ENCODE peak calls at places on chromosomes 1 and 21, in four cellular contexts. A, D, B and L are unnamed samples.

GRCh38 chr1:109790735-109791494 is 27.2 kb upstream of the EPS8L3 start:
- DNase-seq in A (peak; percentile 64), B (peak; percentile 85), D (peak; percentile 70), L (peak; percentile 71)

GRCh38 chr1:66752000-66752592 is at the start of gene DYNLT5:
- DNase-seq in B (peak; percentile 17), A (no peak), D (peak; percentile 69), L (no peak)

GRCh38 chr1:42713293-42713692 is 26.7 kb downstream of the CLDN19 start:
- DNase-seq in D (no peak), B (no peak), A (no peak), L (no peak)

GRCh38 chr1:8217011-8217711 is 100.8 kb upstream of the SLC45A1 start:
- DNase-seq in B (peak; percentile 41), D (peak; percentile 63), A (no peak), L (no peak)

GRCh38 chr1:37691497-37692077 is 729 bp upstream of the CDCA8 start:
- DNase-seq in A (no peak), B (no peak), D (peak; percentile 61), L (peak; percentile 59)

GRCh38 chr1:7703321-7704213 is 67.5 kb upstream of the VAMP3 start:
- DNase-seq in A (peak; percentile 43), D (no peak), B (no peak), L (no peak)

GRCh38 chr21:36111238-36111637 is 23.6 kb upstream of the CBR3 start:
- DNase-seq in B (no peak), A (no peak), D (no peak), L (peak; percentile 20)

GRCh38 chr1:43366179-43366578 is 1.6 kb downstream of the ELOVL1 start:
- DNase-seq in B (no peak), D (no peak), A (no peak), L (peak; percentile 69)

GRCh38 chr21:22575165-22575584 is 1577.0 kb downstream of the NCAM2 start:
- DNase-seq in D (peak; percentile 59), A (no peak), B (no peak), L (no peak)

GRCh38 chr1:21232044-21232443 is 55.3 kb upstream of the EIF4G3 start:
- DNase-seq in D (peak; percentile 73), A (no peak), B (peak; percentile 62), L (peak; percentile 71)